ENCODE peak calls at places on chromosomes 16 and 17, in seven cellular contexts. M is neural progenitor cell, U is progenitor cell of endocrine pancreas, H is chondrocyte, G is HFF-Myc, A is GM23338, E is WERI-Rb-1. T is an unnamed sample.

GRCh38 chr17:81329279-81329926 is 34.3 kb upstream of the SLC38A10 start:
- DNase-seq in H (no peak), M (peak), E (peak), U (no peak), G (peak), A (peak), T (peak)

GRCh38 chr16:11100239-11100750 is 155.7 kb downstream of the SOCS1 start:
- DNase-seq in A (peak), M (peak), G (peak), E (no peak), U (no peak), H (no peak), T (peak)

GRCh38 chr17:80449194-80449929 is 27.0 kb downstream of the NPTX1 start:
- DNase-seq in M (no peak), E (no peak), U (no peak), A (no peak), G (no peak), H (no peak), T (no peak)

GRCh38 chr16:28589069-28589468 is 7.8 kb downstream of the SULT1A2 start:
- DNase-seq in U (no peak), E (no peak), A (no peak), H (no peak), G (no peak), M (no peak), T (no peak)

GRCh38 chr17:77429735-77429984 is 288.9 kb downstream of the SEC14L1 start:
- DNase-seq in E (no peak), M (no peak), A (no peak), U (no peak), H (no peak), G (no peak), T (no peak)

GRCh38 chr16:47732806-47733150 is 271.6 kb downstream of the PHKB start:
- DNase-seq in M (no peak), U (no peak), G (peak), A (peak), E (no peak), H (no peak), T (peak)

GRCh38 chr16:78407191-78407590 is 307.7 kb downstream of the WWOX start:
- DNase-seq in M (no peak), G (no peak), E (no peak), H (no peak), A (no peak), U (no peak), T (no peak)

GRCh38 chr16:66696669-66697630 is at the start of gene CMTM4:
- DNase-seq in U (peak), M (peak), H (no peak), G (no peak), A (peak), E (peak), T (peak)

GRCh38 chr17:44219636-44220210 is at the start of gene UBTF:
- DNase-seq in M (peak), A (peak), G (no peak), H (no peak), U (peak), E (peak), T (no peak)

GRCh38 chr16:87950765-87951549 is at the start of gene BANP:
- DNase-seq in A (peak), U (peak), E (peak), M (peak), H (peak), G (peak), T (peak)

GRCh38 chr16:87952751-87953150 is 1.5 kb downstream of the BANP start:
- DNase-seq in G (no peak), U (no peak), A (no peak), M (no peak), E (no peak), H (no peak), T (no peak)

GRCh38 chr16:87954361-87954760 is 3.1 kb downstream of the BANP start:
- DNase-seq in G (no peak), M (no peak), H (no peak), E (no peak), A (no peak), U (no peak), T (no peak)

GRCh38 chr16:87953308-87954208 is 2.3 kb downstream of the BANP start:
- DNase-seq in U (no peak), M (no peak), A (no peak), E (no peak), G (no peak), H (no peak), T (no peak)

DNA sequence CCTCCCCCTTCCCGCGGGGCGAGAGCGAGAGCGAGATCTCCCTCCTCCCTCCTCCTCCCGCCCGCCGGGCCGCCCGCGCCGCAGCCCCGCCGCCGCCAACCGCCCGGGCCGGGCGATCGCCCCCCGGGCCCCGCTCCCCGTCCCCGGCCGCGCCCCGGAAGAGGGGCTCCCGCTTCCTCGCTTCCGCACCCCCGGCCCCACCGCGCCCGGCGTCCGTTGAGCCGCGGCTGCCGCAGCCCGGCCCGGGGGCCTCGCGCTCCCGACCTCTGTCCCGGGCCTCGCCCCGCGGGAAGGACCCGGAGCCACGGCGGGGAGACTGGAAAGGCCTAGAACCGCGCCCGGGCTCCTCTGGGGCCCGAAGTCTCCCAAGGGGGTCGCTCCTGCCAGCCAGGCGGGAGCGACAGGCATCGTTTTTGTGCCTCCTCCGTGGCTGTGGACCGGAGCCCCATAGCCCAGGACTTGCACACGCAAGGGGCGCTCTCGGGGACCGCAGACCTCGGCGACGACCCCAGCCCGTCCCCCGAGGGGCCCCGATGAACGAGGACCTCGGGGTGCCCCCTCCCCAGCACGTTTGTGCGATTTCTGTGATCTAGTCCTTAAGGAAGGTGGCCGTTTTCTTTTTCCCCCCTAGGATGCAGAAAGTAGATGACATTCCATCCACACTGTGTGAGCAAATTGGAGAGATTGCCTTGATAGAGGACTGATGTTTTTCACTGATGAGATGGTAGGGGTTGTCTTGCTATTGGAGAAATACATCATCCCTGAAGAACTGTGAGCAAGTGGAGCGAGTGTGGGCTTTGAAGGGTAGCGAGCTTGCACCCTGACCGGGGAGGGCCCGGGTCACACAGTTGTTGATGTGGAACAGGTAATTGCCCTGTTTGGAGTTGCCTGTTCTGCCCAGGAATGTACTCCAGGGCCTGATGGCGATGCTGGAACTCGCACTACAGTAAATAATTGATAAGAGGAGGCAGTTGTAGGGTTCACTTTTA is 610 bp downstream of the BANP start:
- DNase-seq in U (peak), E (no peak), H (no peak), G (no peak), A (peak), M (no peak), T (no peak)
- TF ChIP-seq CTCF in U (peak), E (peak), H (peak), G (no peak), A (no peak), M (peak), T (no peak)

GRCh38 chr17:55830699-55831098 is 79.8 kb downstream of the PCTP start:
- DNase-seq in M (no peak), U (no peak), A (no peak), E (peak), H (no peak), G (no peak), T (no peak)

GRCh38 chr17:55820675-55821074 is 69.8 kb downstream of the PCTP start:
- DNase-seq in H (no peak), M (no peak), U (no peak), G (no peak), A (no peak), E (no peak), T (no peak)

GRCh38 chr17:55830210-55830609 is 79.4 kb downstream of the PCTP start:
- DNase-seq in H (no peak), M (no peak), U (no peak), A (no peak), E (peak), G (no peak), T (no peak)

DNA sequence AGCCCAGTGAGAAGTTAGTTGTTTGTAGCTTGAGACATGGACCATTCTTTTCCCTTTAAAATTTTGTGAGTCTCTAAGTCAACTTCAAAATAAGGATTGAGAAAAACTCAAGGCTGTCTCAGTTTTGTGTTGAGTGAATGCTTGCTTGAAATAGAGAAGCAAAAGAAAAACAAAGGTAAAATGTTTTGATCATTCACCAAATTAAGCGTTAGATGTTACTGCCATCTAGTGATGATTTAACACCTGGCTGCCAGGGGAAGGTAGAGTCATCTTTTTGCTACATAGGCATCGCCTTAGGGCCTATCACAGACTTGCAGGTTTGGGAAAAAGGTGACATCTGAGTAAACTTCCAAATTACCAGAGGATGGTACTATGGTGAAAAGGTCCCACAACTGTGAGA is 74.4 kb downstream of the PCTP start:
- DNase-seq in U (no peak), M (peak), A (peak), E (no peak), G (no peak), H (no peak), T (no peak)
- TF ChIP-seq CTCF in U (peak), M (peak), A (peak), E (peak), G (no peak), H (peak), T (no peak)

DNA sequence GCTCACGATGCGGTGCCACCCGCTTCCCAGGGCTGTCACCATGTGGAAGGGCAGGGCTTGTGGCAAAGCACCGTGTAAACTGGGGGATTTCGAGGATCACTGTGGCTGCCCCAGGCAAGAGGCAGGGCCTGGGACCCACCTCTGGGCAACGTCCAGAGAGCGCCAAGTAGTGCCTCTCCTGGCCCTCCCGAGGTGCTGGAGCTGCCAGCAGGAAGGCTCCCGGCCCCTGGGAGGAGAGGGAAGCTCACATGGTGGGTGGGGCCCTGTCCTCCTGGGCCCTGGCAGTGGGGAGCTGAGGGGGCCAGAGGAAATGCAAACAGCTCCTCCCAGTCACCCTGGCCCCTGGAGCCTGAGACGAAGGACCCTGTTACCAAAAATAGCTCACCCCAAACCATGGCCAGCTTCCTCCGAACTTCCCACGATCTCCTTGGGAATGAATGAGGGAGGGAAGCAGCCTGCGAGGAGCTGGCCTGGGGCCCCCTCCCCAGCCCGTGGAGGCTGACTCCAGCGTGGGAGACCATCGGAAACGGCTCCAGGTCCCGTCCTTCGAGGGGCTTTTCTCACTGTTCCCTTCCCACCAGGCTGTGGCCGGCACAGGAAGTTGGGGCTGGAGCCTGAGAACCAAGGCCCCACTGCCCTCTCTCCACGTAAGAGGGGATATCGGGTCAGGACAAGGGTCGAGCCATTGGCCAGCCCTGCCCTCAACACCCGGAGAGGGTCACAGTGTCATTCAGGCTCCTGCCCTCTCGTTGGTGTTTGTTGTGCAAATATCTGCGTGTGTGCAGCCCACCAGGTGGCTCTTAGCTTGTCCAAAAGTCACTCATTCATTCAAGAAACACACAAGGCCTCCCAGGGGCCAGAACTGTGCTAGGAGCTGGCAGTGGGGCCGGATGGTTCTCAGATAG is 17.7 kb downstream of the VASN start:
- DNase-seq in G (no peak), M (no peak), E (no peak), H (peak), A (peak), U (no peak), T (no peak)
- TF ChIP-seq CTCF in G (no peak), M (no peak), E (no peak), H (no peak), A (no peak), U (no peak), T (no peak)

DNA sequence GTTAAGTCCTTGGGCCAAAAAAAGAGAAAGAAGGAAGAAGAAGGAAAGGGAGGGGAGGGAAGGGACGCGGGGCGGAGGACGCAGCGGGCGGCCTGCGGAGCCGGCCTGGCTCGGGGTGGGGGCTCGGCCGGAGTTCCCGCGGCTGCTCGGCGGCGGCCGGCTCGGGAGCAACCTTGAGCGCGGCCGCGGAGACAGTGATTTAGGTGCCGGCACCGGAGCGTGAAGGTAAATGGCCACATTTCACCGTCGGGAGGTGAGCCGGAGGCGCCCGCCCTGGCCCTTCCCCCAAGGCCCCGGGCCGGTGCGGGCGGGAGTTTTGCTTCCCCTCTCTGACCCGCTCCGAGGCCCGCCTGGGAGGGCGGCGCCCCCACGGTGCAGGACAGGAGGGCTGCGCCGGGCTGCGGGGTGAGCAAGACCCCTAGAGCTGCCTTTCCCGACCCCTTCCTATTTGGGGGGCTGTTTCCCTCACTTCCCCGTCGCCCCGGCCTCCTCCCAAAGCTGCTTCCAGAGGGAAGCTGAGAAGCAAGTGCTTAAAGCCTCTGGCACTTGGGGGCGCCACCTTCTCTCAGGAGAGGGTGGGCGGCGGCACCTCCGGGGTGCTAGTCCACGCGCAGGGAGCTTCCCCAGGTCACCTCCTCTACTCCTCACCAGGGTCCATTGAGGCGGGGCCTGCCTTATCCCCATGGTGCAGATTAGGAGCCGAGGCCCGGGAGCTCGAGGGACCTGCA is 56.5 kb downstream of the MRM1 start:
- DNase-seq in H (no peak), G (no peak), E (peak), A (peak), M (peak), U (peak), T (no peak)
- TF ChIP-seq CTCF in H (peak), G (peak), E (peak), A (peak), M (peak), U (peak), T (peak)

DNA sequence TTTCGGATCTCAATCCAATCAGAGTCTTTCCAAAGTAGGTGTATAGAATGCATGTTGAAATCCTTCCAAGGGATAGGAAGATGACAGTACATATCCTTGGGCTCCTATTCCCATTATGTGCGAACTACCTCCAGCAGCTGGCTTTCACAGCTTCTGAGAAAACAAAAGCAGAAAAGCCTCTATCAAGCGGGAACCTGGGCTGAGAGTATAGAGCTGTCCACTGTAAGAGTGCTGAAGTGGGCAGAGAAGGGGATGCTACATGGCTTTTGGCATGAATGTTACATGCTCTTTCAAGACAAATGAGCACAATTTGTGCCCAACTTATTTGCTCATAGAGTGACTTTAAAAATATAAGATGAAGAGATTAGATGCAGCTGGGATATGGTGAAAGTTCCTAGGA is 993.5 kb downstream of the CDH8 start:
- DNase-seq in E (no peak), M (peak), U (no peak), H (no peak), A (peak), G (no peak), T (no peak)
- TF ChIP-seq CTCF in E (no peak), M (no peak), U (no peak), H (no peak), A (no peak), G (no peak), T (no peak)

GRCh38 chr17:17665255-17665654 is 16.0 kb upstream of the RAI1 start:
- DNase-seq in M (no peak), A (no peak), U (no peak), E (no peak), H (no peak), G (no peak), T (no peak)

GRCh38 chr17:17668358-17668757 is 12.9 kb upstream of the RAI1 start:
- DNase-seq in M (no peak), E (no peak), U (no peak), G (no peak), H (no peak), A (no peak), T (no peak)

GRCh38 chr17:17667947-17668346 is 13.3 kb upstream of the RAI1 start:
- DNase-seq in U (no peak), M (no peak), H (no peak), G (no peak), A (no peak), E (no peak), T (no peak)

GRCh38 chr17:17666111-17666714 is 15.0 kb upstream of the RAI1 start:
- DNase-seq in E (no peak), H (no peak), G (no peak), M (no peak), U (no peak), A (no peak), T (no peak)

DNA sequence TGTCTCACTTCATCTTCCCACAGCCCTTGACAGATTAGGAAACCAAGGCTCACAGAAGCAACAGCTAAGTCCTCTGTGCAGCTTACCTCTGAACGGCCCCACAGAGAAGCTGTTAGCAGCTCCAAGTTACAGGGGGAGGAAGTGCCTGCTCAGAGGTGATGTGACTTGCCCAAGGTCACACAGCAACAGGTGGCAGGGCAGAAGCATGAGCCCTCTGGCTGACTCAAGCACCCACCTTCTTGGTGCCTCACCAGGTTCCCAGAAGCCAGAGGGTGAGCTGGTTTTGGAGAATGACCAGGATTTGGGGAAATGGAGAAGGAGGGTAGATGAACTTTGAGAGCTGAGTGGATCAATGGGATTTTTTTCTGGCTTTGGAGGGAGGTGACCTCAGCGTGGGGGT is 14.0 kb upstream of the RAI1 start:
- DNase-seq in G (no peak), H (no peak), E (no peak), A (no peak), U (no peak), M (no peak), T (no peak)
- TF ChIP-seq CTCF in G (no peak), H (no peak), E (no peak), A (no peak), U (no peak), M (no peak), T (no peak)

GRCh38 chr16:25223964-25224363 is 7.2 kb downstream of the AQP8 start:
- DNase-seq in U (no peak), H (no peak), M (no peak), G (no peak), A (no peak), E (no peak), T (no peak)
- TF ChIP-seq CTCF in U (no peak), H (no peak), M (no peak), G (no peak), A (no peak), E (no peak), T (no peak)

GRCh38 chr17:35539659-35540026 is 2.2 kb upstream of the SLFN12L start:
- DNase-seq in H (no peak), A (peak), M (no peak), G (no peak), U (no peak), E (no peak), T (no peak)
- TF ChIP-seq CTCF in H (peak), A (no peak), M (no peak), G (no peak), U (no peak), E (no peak), T (no peak)

T was measured in AG09319.